ENCODE peak calls at places on chromosomes 2 and 18, in five cellular contexts. N is HCT116, O is HepG2, E is H1, V is K562. I is an unnamed sample.

GRCh38 chr18:29841631-29842030 is 1200.9 kb downstream of the DSC3 start:
- DNase-seq in V (no peak), E (no peak), N (no peak), O (no peak), I (no peak)

GRCh38 chr2:176669398-176670174 is 400.3 kb downstream of the MTX2 start:
- DNase-seq in V (no peak), E (no peak), O (no peak), N (no peak), I (peak)

GRCh38 chr2:136049991-136050573 is 64.7 kb upstream of the DARS1 start:
- DNase-seq in E (no peak), N (no peak), V (no peak), O (no peak), I (no peak)

GRCh38 chr2:126858991-126859390 is 39.7 kb upstream of the TEX51 start:
- DNase-seq in O (no peak), N (no peak), E (no peak), V (no peak), I (no peak)

GRCh38 chr2:151886235-151886634 is 58.0 kb upstream of the ARL5A start:
- DNase-seq in O (peak), V (no peak), N (no peak), E (no peak), I (no peak)

GRCh38 chr18:76524900-76525698 is 30.1 kb upstream of the ZNF516 start:
- DNase-seq in V (no peak), E (no peak), N (no peak), O (peak), I (no peak)

GRCh38 chr18:78768655-78769501 is 210.7 kb upstream of the SALL3 start:
- DNase-seq in E (no peak), V (no peak), O (no peak), N (no peak), I (no peak)

GRCh38 chr2:67982956-67983355 is 79.8 kb downstream of the C1D start:
- DNase-seq in E (no peak), V (no peak), O (no peak), N (no peak), I (no peak)

GRCh38 chr2:17620280-17620679 is 79.8 kb downstream of the VSNL1 start:
- DNase-seq in E (no peak), O (no peak), V (no peak), N (no peak), I (no peak)

GRCh38 chr2:137435176-137435575 is 529.1 kb upstream of the HNMT start:
- DNase-seq in V (no peak), O (no peak), E (no peak), N (no peak), I (no peak)

GRCh38 chr18:45617284-45617683 is 2.0 kb downstream of the SLC14A2 start:
- DNase-seq in V (no peak), E (no peak), O (no peak), N (peak), I (no peak)

GRCh38 chr2:148645925-148646559 is 1.5 kb downstream of the EPC2 start:
- DNase-seq in O (peak), E (no peak), V (peak), N (peak), I (peak)

GRCh38 chr2:99481941-99482340 is 7.9 kb downstream of the REV1 start:
- DNase-seq in E (no peak), V (no peak), N (no peak), O (peak), I (no peak)

GRCh38 chr2:38406597-38407110 is 29.6 kb upstream of the ATL2 start:
- DNase-seq in N (no peak), E (no peak), O (peak), V (no peak), I (no peak)

GRCh38 chr18:13427354-13427753 is 208.8 kb downstream of the LDLRAD4 start:
- DNase-seq in V (no peak), O (no peak), N (no peak), E (no peak), I (no peak)

GRCh38 chr2:36451512-36451911 is 95.9 kb downstream of the CRIM1 start:
- DNase-seq in N (no peak), O (no peak), V (peak), E (no peak), I (no peak)
- TF ChIP-seq SIN3A in N (no peak), O (no peak), V (no peak), E (no peak), I (no peak)

GRCh38 chr2:223599646-223600009 is 2.5 kb downstream of the SCG2 start:
- DNase-seq in E (no peak), N (no peak), V (no peak), O (no peak), I (no peak)

GRCh38 chr2:223604231-223604630 is 2.1 kb upstream of the SCG2 start:
- DNase-seq in N (no peak), E (no peak), O (no peak), V (no peak), I (no peak)

GRCh38 chr2:223600056-223600455 is 2.1 kb downstream of the SCG2 start:
- DNase-seq in O (no peak), E (no peak), V (no peak), N (no peak), I (no peak)

GRCh38 chr2:223602972-223603371 is 811 bp upstream of the SCG2 start:
- DNase-seq in E (no peak), O (no peak), V (no peak), N (no peak), I (no peak)

GRCh38 chr2:223601932-223602676 is at the start of gene SCG2:
- DNase-seq in E (peak), V (peak), O (peak), N (peak), I (no peak)
- TF ChIP-seq CEBPB in E (no peak), V (no peak), O (no peak), N (no peak), I (no peak)

GRCh38 chr2:221448857-221449390 is 123.2 kb downstream of the EPHA4 start:
- DNase-seq in V (no peak), O (no peak), N (no peak), E (no peak), I (no peak)
- TF ChIP-seq SIN3A in V (no peak), O (no peak), N (no peak), E (no peak), I (no peak)

GRCh38 chr2:234364718-234365117 is 132.2 kb downstream of the ARL4C start:
- DNase-seq in O (no peak), N (no peak), E (no peak), V (peak), I (no peak)

GRCh38 chr2:234357666-234358065 is 139.2 kb downstream of the ARL4C start:
- DNase-seq in N (no peak), V (no peak), O (no peak), E (no peak), I (no peak)

GRCh38 chr2:234366891-234367290 is 130.0 kb downstream of the ARL4C start:
- DNase-seq in E (no peak), N (no peak), O (no peak), V (no peak), I (no peak)

GRCh38 chr2:234363647-234364294 is 133.1 kb downstream of the ARL4C start:
- DNase-seq in N (no peak), O (no peak), V (no peak), E (no peak), I (no peak)

DNA sequence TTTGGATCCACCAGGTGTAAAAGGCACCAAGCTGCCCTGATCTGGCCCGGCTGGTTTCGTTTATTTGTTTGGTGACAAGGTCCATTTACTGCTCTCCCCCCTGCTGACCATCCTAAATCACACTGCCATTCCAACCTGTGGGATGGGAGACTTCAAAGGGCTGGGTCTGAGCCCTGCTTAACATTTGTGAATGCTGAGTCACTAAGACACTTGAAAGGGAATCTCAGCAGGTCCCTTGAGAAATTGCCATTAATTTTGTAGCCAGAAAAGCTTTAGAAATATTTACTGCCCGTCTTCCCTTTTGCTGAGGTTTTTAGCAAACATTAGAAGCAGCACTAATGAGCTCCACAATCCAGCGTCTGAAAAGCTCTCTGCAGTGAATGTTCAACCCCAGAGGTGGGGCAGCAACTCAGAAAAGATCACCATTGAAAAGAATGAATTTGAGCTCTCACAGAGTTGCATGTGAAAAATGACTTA is 133.8 kb downstream of the ARL4C start:
- DNase-seq in O (peak), N (peak), V (no peak), E (no peak), I (no peak)
- TF ChIP-seq CEBPB in O (no peak), N (peak), V (no peak), E (no peak), I (no peak)

DNA sequence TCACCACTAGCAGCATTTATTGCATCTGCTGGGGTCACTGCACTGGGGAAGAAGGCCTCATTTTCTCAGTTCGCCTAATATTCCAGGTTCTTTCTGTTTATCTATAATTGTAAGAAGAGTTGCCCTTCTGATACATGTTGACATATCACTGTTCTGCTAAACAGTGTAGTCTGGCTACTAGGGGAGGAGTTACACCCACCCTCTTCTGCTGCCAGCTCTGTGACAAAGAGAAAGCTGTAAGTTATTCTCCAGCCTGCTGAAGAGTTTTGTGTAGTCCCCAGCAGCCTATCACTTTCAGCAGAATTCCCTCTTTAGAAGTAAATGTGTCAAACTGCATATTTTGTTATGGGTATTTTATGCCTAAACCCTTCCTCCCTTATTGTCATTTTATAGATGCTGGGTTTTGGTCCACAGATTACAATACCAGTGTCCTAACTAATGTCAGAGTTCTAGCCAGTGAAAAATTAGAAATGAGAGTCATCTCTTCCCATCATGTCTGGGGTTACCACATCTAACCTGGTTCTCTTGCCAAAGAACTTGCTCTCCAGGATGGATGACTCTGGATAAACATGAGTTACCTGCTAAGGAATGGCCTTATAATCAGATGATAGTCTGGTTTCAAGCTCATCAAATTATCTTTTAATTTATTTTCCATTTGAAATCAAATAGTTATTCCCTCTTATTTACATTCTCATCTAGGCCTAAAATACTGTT is 5.6 kb upstream of the MBOAT2 start:
- DNase-seq in N (no peak), E (no peak), O (no peak), V (no peak), I (no peak)
- TF ChIP-seq SIN3A in N (no peak), E (no peak), O (no peak), V (no peak), I (no peak)

I was measured in GM12878.